ENCODE peak calls at places on chromosomes 12 and 14, in six cellular contexts. A, F, R, Z, P and S are unnamed samples.

GRCh38 chr14:65810326-65810725 is 397.8 kb downstream of the FUT8 start:
- DNase-seq in A (no peak), F (no peak), R (no peak), Z (no peak), P (no peak), S (no peak)

GRCh38 chr14:23364604-23365352 is at the start of gene EFS:
- DNase-seq in A (peak; percentile 18), F (no peak), R (no peak), Z (no peak), P (peak; percentile 90), S (no peak)

GRCh38 chr14:104871656-104872468 is 6.8 kb downstream of the CEP170B start:
- DNase-seq in A (no peak), F (no peak), R (no peak), Z (no peak), P (peak; percentile 70), S (no peak)

GRCh38 chr12:8692573-8692972 is 5.2 kb upstream of the RIMKLB start:
- DNase-seq in A (peak; percentile 71), F (no peak), R (no peak), Z (no peak), P (no peak), S (no peak)

GRCh38 chr12:126474703-126475102 is 1409.5 kb downstream of the AACS start:
- DNase-seq in A (no peak), F (no peak), R (no peak), Z (no peak), P (no peak), S (no peak)

GRCh38 chr12:102573237-102573636 is 92.9 kb upstream of the IGF1 start:
- DNase-seq in A (no peak), F (peak; percentile 22), R (no peak), Z (no peak), P (no peak), S (no peak)

GRCh38 chr12:115227137-115227615 is 543.2 kb upstream of the TBX3 start:
- DNase-seq in A (peak; percentile 92), F (peak; percentile 90), R (peak; percentile 10), Z (no peak), P (no peak), S (no peak)

GRCh38 chr12:2783936-2784600 is 10.7 kb upstream of the FKBP4 start:
- DNase-seq in A (peak; percentile 44), F (peak; percentile 62), R (no peak), Z (peak; percentile 70), P (peak; percentile 73), S (peak; percentile 27)

GRCh38 chr12:47188576-47189441 is 109.0 kb upstream of the AMIGO2 start:
- DNase-seq in A (peak; percentile 84), F (peak; percentile 47), R (peak; percentile 89), Z (no peak), P (no peak), S (no peak)

GRCh38 chr14:54654600-54654999 is 87.7 kb downstream of the SAMD4A start:
- DNase-seq in A (no peak), F (no peak), R (no peak), Z (no peak), P (no peak), S (no peak)

GRCh38 chr12:39272934-39273770 is 169.8 kb downstream of the KIF21A start:
- DNase-seq in A (peak; percentile 3), F (peak; percentile 48), R (peak; percentile 4), Z (no peak), P (no peak), S (no peak)

GRCh38 chr14:41868396-41868795 is 261.7 kb downstream of the LRFN5 start:
- DNase-seq in A (peak; percentile 4), F (no peak), R (no peak), Z (no peak), P (no peak), S (no peak)

GRCh38 chr14:65095633-65096205 is 6.6 kb downstream of the MAX start:
- DNase-seq in A (peak; percentile 74), F (no peak), R (peak; percentile 51), Z (peak; percentile 72), P (no peak), S (no peak)

GRCh38 chr14:73722581-73722980 is 8.4 kb upstream of the PNMA1 start:
- DNase-seq in A (no peak), F (no peak), R (no peak), Z (no peak), P (no peak), S (no peak)

GRCh38 chr12:76020731-76021672 is 10.6 kb downstream of the PHLDA1 start:
- DNase-seq in A (peak; percentile 99), F (peak; percentile 87), R (peak; percentile 86), Z (no peak), P (no peak), S (peak; percentile 63)

GRCh38 chr12:119154435-119154818 is 24.3 kb upstream of the HSPB8 start:
- DNase-seq in A (no peak), F (peak; percentile 39), R (no peak), Z (no peak), P (no peak), S (no peak)

GRCh38 chr12:124620606-124621295 is 53.3 kb upstream of the NCOR2 start:
- DNase-seq in A (peak; percentile 33), F (no peak), R (no peak), Z (no peak), P (no peak), S (no peak)

GRCh38 chr14:70149766-70150165 is 39.0 kb downstream of the SLC8A3 start:
- DNase-seq in A (no peak), F (no peak), R (no peak), Z (no peak), P (no peak), S (no peak)

GRCh38 chr12:29742646-29743045 is 41.1 kb downstream of the TMTC1 start:
- DNase-seq in A (no peak), F (no peak), R (no peak), Z (no peak), P (no peak), S (no peak)

GRCh38 chr14:35558680-35559079 is 24.7 kb downstream of the INSM2 start:
- DNase-seq in A (no peak), F (no peak), R (no peak), Z (no peak), P (no peak), S (no peak)

GRCh38 chr12:116186482-116187157 is 90.9 kb downstream of the MED13L start:
- DNase-seq in A (no peak), F (no peak), R (no peak), Z (no peak), P (no peak), S (no peak)

GRCh38 chr12:55446334-55446733 is 2.5 kb downstream of the OR6C2 start:
- DNase-seq in A (no peak), F (no peak), R (no peak), Z (no peak), P (no peak), S (no peak)
- TF ChIP-seq CTCF in A (no peak), F (no peak), R (no peak), Z (no peak), P (no peak), S (no peak)

DNA sequence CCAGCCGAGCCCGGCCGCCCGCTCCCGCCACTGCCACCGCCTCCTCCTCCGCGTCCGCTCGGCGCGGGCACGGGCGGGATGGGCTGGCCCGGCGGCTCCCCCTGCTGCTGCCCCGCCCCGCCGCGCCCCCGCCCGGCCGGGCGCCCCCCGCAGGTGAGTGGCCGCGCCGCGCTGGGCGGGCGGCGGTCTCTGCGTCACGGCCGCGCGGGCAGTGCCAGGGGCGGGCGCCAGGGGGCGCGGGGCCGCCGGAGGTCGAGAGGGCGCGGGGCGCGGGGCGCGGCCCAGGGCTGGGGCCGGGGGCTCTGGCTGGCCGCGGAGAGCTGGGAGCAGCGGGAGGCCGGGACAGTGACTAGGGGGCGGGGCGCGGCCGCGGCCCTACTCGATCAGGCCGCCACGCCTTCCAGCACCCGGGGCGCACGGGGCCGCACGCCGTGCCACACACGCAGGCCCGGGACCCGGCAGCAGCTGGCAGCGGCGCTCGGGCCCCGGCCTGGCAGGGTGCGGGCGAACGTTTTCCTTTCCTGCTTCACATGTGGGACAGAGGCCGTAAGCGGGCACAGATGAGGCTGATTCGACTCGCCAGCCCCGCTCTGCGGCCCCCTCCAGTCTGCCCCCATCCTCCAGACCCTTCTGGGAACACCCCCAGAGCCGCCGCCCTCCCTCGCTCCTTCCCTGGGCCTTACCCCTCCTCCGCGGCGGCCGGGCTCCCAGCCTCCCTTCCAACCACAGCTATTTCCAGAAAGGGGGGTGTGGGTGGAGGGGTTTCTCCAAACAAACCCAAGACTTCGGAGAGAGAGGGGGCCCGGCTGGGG is 2.4 kb upstream of the TNS2 start:
- DNase-seq in A (peak; percentile 69), F (peak; percentile 83), R (no peak), Z (peak; percentile 83), P (peak; percentile 96), S (peak; percentile 76)
- TF ChIP-seq CTCF in A (peak; percentile 41), F (peak; percentile 71), R (no peak), Z (no peak), P (peak; percentile 76), S (peak; percentile 36)

DNA sequence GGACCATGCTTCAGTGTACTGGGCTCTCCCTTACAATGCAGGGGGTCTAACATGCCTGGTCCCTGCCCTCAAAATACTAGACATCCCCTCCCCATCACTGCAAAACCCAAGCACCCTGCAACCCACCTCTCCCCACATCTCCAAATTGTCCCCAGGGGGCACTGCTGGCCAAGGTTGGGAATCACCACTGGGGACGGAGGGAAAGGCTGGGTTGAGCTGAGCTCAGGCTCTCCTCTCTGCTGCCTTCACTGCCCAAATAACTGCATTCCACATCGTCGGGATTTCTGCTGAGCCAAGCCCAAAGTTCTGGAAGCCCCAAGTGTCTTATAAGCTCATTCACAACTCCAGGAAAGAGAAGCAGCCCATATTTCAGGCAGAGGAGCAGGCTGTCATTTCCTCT is 69.6 kb downstream of the NT5DC3 start:
- DNase-seq in A (peak; percentile 44), F (peak; percentile 67), R (no peak), Z (peak; percentile 48), P (no peak), S (no peak)
- TF ChIP-seq CTCF in A (peak; percentile 72), F (peak; percentile 67), R (peak; percentile 78), Z (peak; percentile 26), P (peak; percentile 47), S (no peak)

DNA sequence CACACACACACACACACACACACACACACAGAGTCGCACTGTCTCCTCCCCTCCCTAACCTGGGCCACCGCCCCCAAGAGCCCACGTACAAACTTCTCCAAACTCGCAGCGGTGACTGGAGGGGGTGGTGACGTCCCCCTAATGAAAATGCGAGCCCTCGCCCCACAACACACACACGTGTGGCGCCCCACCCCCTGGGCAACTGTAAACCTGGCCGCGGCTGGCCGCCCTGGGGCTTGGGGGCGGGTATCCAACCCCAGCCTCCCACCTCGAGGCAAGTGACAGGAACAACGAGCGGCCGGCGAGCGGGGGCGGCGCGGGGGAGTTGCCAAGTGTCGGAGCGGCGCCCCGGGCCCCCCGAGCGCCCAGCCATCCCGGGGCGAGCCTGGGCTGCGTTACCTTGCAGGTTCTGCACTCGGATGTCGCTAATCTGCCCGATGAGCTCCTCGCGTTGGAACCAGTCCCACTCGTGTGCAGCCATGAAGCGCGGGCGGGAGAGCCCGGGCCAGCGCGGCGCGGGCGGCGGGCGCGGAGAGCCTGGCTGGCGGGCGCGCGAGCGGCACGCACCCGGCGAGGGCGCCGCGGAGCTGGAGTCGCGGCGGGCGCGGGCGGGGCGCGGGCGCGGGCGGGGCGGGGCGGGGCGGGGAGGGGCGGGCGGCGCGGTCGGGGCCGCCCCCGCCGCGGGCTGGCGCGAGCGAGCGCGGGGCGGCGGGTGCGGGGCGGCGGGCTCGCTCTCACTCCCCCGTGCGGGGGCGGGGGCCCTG is at the start of gene CLMN:
- DNase-seq in A (peak; percentile 4), F (peak; percentile 44), R (no peak), Z (peak; percentile 53), P (peak; percentile 91), S (no peak)
- TF ChIP-seq CTCF in A (no peak), F (no peak), R (no peak), Z (no peak), P (no peak), S (no peak)